ENCODE peak calls at places on chromosomes 12 and 14, in six cellular contexts. O is neural progenitor cell, U is lower leg skin, J is hepatocyte, P is cardiac fibroblast, F is right atrium auricular region. B is an unnamed sample.

GRCh38 chr12:49503674-49504180 is 35.1 kb upstream of the KCNH3 start:
- DNase-seq in O (no peak), U (no peak), J (peak; percentile 54), P (peak; percentile 83), F (no peak), B (peak; percentile 62)

GRCh38 chr14:27427796-27428195 is 830.0 kb upstream of the NOVA1 start:
- DNase-seq in O (no peak), U (no peak), J (no peak), P (peak; percentile 74), F (no peak), B (peak; percentile 8)

GRCh38 chr12:55996715-55997534 is at the start of gene SUOX:
- DNase-seq in O (peak; percentile 98), U (peak; percentile 99), J (peak; percentile 97), P (peak; percentile 97), F (peak; percentile 98), B (peak; percentile 96)

GRCh38 chr12:104694711-104695110 is 238.0 kb downstream of the CHST11 start:
- DNase-seq in O (no peak), U (no peak), J (no peak), P (no peak), F (peak; percentile 77), B (peak; percentile 68)

GRCh38 chr14:33914676-33915516 is 36.0 kb downstream of the EGLN3 start:
- DNase-seq in O (no peak), U (no peak), J (peak; percentile 77), P (peak; percentile 75), F (no peak), B (peak; percentile 48)

GRCh38 chr12:57894577-57895292 is 46.6 kb upstream of the ATP23 start:
- DNase-seq in O (no peak), U (no peak), J (no peak), P (no peak), F (no peak), B (no peak)

GRCh38 chr12:69616025-69616424 is 5.3 kb upstream of the LRRC10 start:
- DNase-seq in O (no peak), U (peak; percentile 53), J (no peak), P (no peak), F (no peak), B (no peak)

GRCh38 chr12:31966558-31967205 is 7.5 kb downstream of the RESF1 start:
- DNase-seq in O (peak; percentile 53), U (no peak), J (no peak), P (peak; percentile 14), F (no peak), B (peak; percentile 31)

GRCh38 chr12:104314242-104314614 is 10.7 kb downstream of the EID3 start:
- DNase-seq in O (no peak), U (no peak), J (no peak), P (peak; percentile 35), F (no peak), B (no peak)

GRCh38 chr12:58148405-58148804 is 207.0 kb downstream of the ATP23 start:
- DNase-seq in O (no peak), U (no peak), J (peak; percentile 24), P (peak; percentile 57), F (no peak), B (peak; percentile 19)

GRCh38 chr14:102516531-102517411 is 7.2 kb upstream of the ANKRD9 start:
- DNase-seq in O (peak; percentile 83), U (peak; percentile 90), J (peak; percentile 71), P (peak; percentile 32), F (no peak), B (no peak)

GRCh38 chr14:77105118-77105517 is 7.1 kb downstream of the CIPC start:
- DNase-seq in O (peak; percentile 52), U (no peak), J (no peak), P (no peak), F (no peak), B (no peak)

GRCh38 chr12:40622246-40622838 is 69.9 kb upstream of the CNTN1 start:
- DNase-seq in O (peak; percentile 69), U (peak; percentile 90), J (peak; percentile 78), P (peak; percentile 59), F (peak; percentile 68), B (peak; percentile 59)

GRCh38 chr12:63706336-63706735 is 38.0 kb upstream of the DPY19L2 start:
- DNase-seq in O (no peak), U (no peak), J (no peak), P (no peak), F (no peak), B (no peak)

GRCh38 chr14:36817071-36817930 is 155.6 kb downstream of the PAX9 start:
- DNase-seq in O (no peak), U (no peak), J (no peak), P (no peak), F (no peak), B (no peak)

GRCh38 chr12:43310596-43310995 is 241.4 kb downstream of the ADAMTS20 start:
- DNase-seq in O (no peak), U (no peak), J (no peak), P (no peak), F (no peak), B (no peak)

GRCh38 chr14:75119056-75119455 is 7.8 kb downstream of the NEK9 start:
- DNase-seq in O (no peak), U (no peak), J (no peak), P (peak; percentile 45), F (no peak), B (no peak)

GRCh38 chr14:68405959-68406358 is 386.9 kb downstream of the ZFP36L1 start:
- DNase-seq in O (no peak), U (no peak), J (no peak), P (peak; percentile 72), F (no peak), B (no peak)

GRCh38 chr14:68841030-68841809 is 48.4 kb upstream of the ZFP36L1 start:
- DNase-seq in O (no peak), U (no peak), J (no peak), P (peak; percentile 44), F (no peak), B (peak; percentile 40)

GRCh38 chr12:62848418-62848817 is 86.5 kb downstream of the PPM1H start:
- DNase-seq in O (no peak), U (no peak), J (no peak), P (peak; percentile 81), F (no peak), B (peak; percentile 32)

GRCh38 chr12:64840129-64840528 is 15.7 kb downstream of the TBC1D30 start:
- DNase-seq in O (no peak), U (no peak), J (peak; percentile 23), P (no peak), F (no peak), B (no peak)

GRCh38 chr12:38144601-38145436 is 171.8 kb upstream of the ALG10B start:
- DNase-seq in O (no peak), U (no peak), J (no peak), P (no peak), F (peak; percentile 55), B (no peak)

GRCh38 chr12:94180558-94181296 is 32.4 kb downstream of the PLXNC1 start:
- DNase-seq in O (no peak), U (no peak), J (no peak), P (no peak), F (no peak), B (no peak)

GRCh38 chr12:132474237-132474741 is 15.7 kb upstream of the FBRSL1 start:
- DNase-seq in O (no peak), U (no peak), J (no peak), P (no peak), F (no peak), B (no peak)

GRCh38 chr12:132925597-132926416 is 30.3 kb downstream of the ZNF605 start:
- DNase-seq in O (no peak), U (no peak), J (no peak), P (peak; percentile 20), F (no peak), B (peak; percentile 2)

GRCh38 chr14:99143126-99143525 is 128.9 kb downstream of the BCL11B start:
- DNase-seq in O (no peak), U (peak; percentile 72), J (no peak), P (no peak), F (no peak), B (no peak)

DNA sequence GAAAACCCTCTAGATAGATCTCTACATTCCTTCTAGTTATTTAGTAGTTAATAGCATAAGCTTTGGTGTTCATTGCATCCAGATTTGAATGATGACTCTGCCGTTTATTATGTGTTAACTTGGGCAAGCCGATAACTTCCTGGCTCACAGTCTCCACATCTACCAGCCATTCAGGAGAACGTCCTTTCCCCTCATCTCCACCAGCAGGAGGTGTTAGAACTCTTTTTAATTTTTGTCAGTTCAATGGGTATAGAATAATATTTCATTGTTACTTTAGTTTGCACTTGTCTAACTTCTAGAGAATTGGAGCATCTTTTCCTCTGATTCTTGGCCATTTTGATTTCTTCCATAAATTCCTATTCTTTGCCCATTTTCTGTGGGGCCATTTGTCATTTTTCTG is 30.0 kb upstream of the WSCD2 start:
- DNase-seq in O (no peak), U (no peak), J (no peak), P (no peak), F (no peak), B (no peak)
- TF ChIP-seq CTCF in O (peak; percentile 29), U (no peak), J (peak; percentile 30), P (no peak), F (peak; percentile 44), B (no peak)

DNA sequence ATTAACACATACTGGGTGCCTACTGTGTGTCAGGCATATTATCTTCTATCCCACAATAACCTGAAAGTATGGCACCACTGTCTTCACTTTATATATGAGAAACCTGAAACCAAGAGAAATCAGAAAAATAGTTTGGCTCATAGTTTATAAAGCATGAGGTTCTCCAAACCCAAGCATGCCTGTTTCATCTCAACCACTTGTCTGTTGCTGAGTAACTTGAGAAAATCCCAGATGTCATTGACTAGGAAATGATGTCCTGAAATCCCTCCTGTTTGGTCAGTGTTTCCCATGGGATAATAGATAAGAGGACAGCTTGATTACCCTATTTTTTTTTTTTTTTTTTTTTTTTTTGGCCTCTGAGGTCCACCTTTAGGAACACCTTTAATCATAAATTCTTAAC is 2.6 kb upstream of the IFNG-AS1 start:
- DNase-seq in O (no peak), U (no peak), J (no peak), P (no peak), F (no peak), B (peak; percentile 34)
- H3K4me3 ChIP-seq in O (no peak overlapping the region), U (no peak overlapping the region), J (no peak overlapping the region), P (no peak overlapping the region), F (no peak overlapping the region), B (no peak overlapping the region)

GRCh38 chr14:29536886-29537511 is 390.6 kb downstream of the PRKD1 start:
- DNase-seq in O (no peak), U (no peak), J (no peak), P (peak; percentile 58), F (no peak), B (peak; percentile 61)
- TF ChIP-seq CTCF in O (peak; percentile 55), U (no peak), J (peak; percentile 61), P (peak; percentile 38), F (peak; percentile 51), B (peak; percentile 50)

GRCh38 chr12:53590661-53591060 is 35.5 kb downstream of the ATF7 start:
- DNase-seq in O (no peak), U (no peak), J (no peak), P (no peak), F (no peak), B (no peak)
- H3K4me3 ChIP-seq in O (no peak overlapping the region), U (no peak overlapping the region), J (no peak overlapping the region), P (no peak overlapping the region), F (no peak overlapping the region), B (no peak overlapping the region)

GRCh38 chr12:45257185-45257585 is 41.3 kb downstream of the ANO6 start:
- DNase-seq in O (no peak), U (no peak), J (no peak), P (no peak), F (no peak), B (no peak)
- TF ChIP-seq CTCF in O (no peak), U (no peak), J (no peak), P (no peak), F (no peak), B (no peak)

GRCh38 chr12:110929818-110930217 is 9.4 kb upstream of the MYL2 start:
- DNase-seq in O (no peak), U (no peak), J (no peak), P (no peak), F (no peak), B (no peak)
- H3K4me3 ChIP-seq in O (no peak overlapping the region), U (no peak overlapping the region), J (no peak overlapping the region), P (no peak overlapping the region), F (no peak overlapping the region), B (no peak overlapping the region)